ENCODE peak calls at places on chromosomes 5 and 9, in five cellular contexts. N, S, X, D and R are unnamed samples.

GRCh38 chr9:106106396-106106795 is 412.1 kb downstream of the TMEM38B start:
- DNase-seq in N (no peak), S (no peak), X (no peak), D (no peak), R (no peak)

GRCh38 chr9:32251539-32251938 is 132.9 kb upstream of the ACO1 start:
- DNase-seq in N (peak), S (peak), X (peak), D (no peak), R (peak)

GRCh38 chr5:148788636-148789035 is 37.8 kb upstream of the ADRB2 start:
- DNase-seq in N (no peak), S (no peak), X (no peak), D (no peak), R (no peak)

GRCh38 chr9:105359899-105360298 is 87.9 kb upstream of the FSD1L start:
- DNase-seq in N (no peak), S (no peak), X (no peak), D (no peak), R (no peak)

GRCh38 chr9:125399666-125400065 is 138.0 kb downstream of the GAPVD1 start:
- DNase-seq in N (no peak), S (no peak), X (no peak), D (no peak), R (no peak)

GRCh38 chr5:56166671-56167070 is 66.5 kb downstream of the ANKRD55 start:
- DNase-seq in N (no peak), S (no peak), X (no peak), D (no peak), R (no peak)

GRCh38 chr9:95055851-95056551 is 261.5 kb downstream of the FANCC start:
- DNase-seq in N (peak), S (no peak), X (no peak), D (no peak), R (peak)

GRCh38 chr9:78144663-78145377 is 91.1 kb upstream of the CEP78 start:
- DNase-seq in N (no peak), S (no peak), X (no peak), D (no peak), R (no peak)

GRCh38 chr5:144465441-144465840 is 294.8 kb downstream of the KCTD16 start:
- DNase-seq in N (no peak), S (no peak), X (no peak), D (no peak), R (no peak)

GRCh38 chr9:110911659-110912473 is 126.4 kb downstream of the LPAR1 start:
- DNase-seq in N (no peak), S (no peak), X (no peak), D (no peak), R (no peak)

GRCh38 chr9:93665566-93666278 is 89.3 kb downstream of the PHF2 start:
- DNase-seq in N (peak), S (no peak), X (peak), D (no peak), R (peak)

GRCh38 chr9:122346478-122347347 is 24.1 kb upstream of the PTGS1 start:
- DNase-seq in N (no peak), S (no peak), X (peak), D (no peak), R (no peak)

GRCh38 chr5:75616961-75617660 is 5.9 kb downstream of the ANKDD1B start:
- DNase-seq in N (peak), S (no peak), X (no peak), D (no peak), R (peak)

GRCh38 chr5:154757647-154758406 is 2.6 kb downstream of the LARP1 start:
- DNase-seq in N (no peak), S (no peak), X (no peak), D (peak), R (no peak)

GRCh38 chr9:117290306-117290705 is 124.6 kb downstream of the ASTN2 start:
- DNase-seq in N (no peak), S (no peak), X (no peak), D (no peak), R (no peak)

GRCh38 chr5:67887648-67888047 is 327.9 kb upstream of the PIK3R1 start:
- DNase-seq in N (no peak), S (no peak), X (no peak), D (no peak), R (no peak)

DNA sequence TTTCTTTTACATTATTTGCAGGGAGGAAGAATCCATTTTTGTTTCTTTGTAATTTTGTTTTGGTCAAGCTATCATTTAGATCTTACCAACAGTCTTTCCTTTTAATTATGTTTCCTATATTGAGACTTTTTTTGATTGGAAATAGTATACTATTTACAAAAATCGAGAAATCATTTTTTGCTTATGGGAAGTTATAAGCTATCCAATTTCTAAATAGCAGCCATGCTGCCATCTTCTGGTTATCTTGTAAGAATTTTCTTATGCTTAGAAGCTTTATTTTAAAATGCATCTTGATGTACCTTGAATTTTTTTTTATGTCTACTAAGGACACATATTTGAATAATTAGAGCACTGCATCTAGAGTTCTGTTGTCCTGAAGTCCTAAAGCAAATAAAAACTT is 821.2 kb downstream of the PTPRD start:
- DNase-seq in N (no peak), S (no peak), X (no peak), D (no peak), R (no peak)
- H3K27ac ChIP-seq in N (no peak), S (no peak), X (no peak), D (no peak), R (no peak)

GRCh38 chr9:130173462-130173876 is 1.3 kb downstream of the NCS1 start:
- DNase-seq in N (no peak), S (no peak), X (no peak), D (no peak), R (peak)
- H3K4me3 ChIP-seq in N (peak), S (peak), X (peak), D (no peak), R (peak)

GRCh38 chr5:122153774-122154173 is 24.4 kb downstream of the ZNF474 start:
- DNase-seq in N (no peak), S (no peak), X (no peak), D (no peak), R (no peak)

GRCh38 chr5:122152266-122152900 is 23.0 kb downstream of the ZNF474 start:
- DNase-seq in N (no peak), S (no peak), X (no peak), D (no peak), R (no peak)

GRCh38 chr5:122154910-122155309 is 25.6 kb downstream of the ZNF474 start:
- DNase-seq in N (peak), S (no peak), X (no peak), D (no peak), R (no peak)

GRCh38 chr5:122153230-122153629 is 23.9 kb downstream of the ZNF474 start:
- DNase-seq in N (no peak), S (no peak), X (no peak), D (no peak), R (no peak)

GRCh38 chr5:122154491-122154890 is 25.1 kb downstream of the ZNF474 start:
- DNase-seq in N (no peak), S (no peak), X (no peak), D (no peak), R (no peak)
- H3K27ac ChIP-seq in N (peak), S (no peak), X (no peak), D (no peak), R (no peak)

GRCh38 chr5:1443145-1443543 is 2.1 kb downstream of the SLC6A3 start:
- DNase-seq in N (peak), S (no peak), X (no peak), D (no peak), R (no peak)

GRCh38 chr5:1445313-1445894 is at the start of gene SLC6A3:
- DNase-seq in N (peak), S (no peak), X (peak), D (no peak), R (no peak)

GRCh38 chr5:1445895-1446601 is 808 bp upstream of the SLC6A3 start:
- DNase-seq in N (peak), S (no peak), X (peak), D (no peak), R (no peak)

GRCh38 chr5:1443991-1444360 is 1.3 kb downstream of the SLC6A3 start:
- DNase-seq in N (no peak), S (no peak), X (no peak), D (no peak), R (no peak)

DNA sequence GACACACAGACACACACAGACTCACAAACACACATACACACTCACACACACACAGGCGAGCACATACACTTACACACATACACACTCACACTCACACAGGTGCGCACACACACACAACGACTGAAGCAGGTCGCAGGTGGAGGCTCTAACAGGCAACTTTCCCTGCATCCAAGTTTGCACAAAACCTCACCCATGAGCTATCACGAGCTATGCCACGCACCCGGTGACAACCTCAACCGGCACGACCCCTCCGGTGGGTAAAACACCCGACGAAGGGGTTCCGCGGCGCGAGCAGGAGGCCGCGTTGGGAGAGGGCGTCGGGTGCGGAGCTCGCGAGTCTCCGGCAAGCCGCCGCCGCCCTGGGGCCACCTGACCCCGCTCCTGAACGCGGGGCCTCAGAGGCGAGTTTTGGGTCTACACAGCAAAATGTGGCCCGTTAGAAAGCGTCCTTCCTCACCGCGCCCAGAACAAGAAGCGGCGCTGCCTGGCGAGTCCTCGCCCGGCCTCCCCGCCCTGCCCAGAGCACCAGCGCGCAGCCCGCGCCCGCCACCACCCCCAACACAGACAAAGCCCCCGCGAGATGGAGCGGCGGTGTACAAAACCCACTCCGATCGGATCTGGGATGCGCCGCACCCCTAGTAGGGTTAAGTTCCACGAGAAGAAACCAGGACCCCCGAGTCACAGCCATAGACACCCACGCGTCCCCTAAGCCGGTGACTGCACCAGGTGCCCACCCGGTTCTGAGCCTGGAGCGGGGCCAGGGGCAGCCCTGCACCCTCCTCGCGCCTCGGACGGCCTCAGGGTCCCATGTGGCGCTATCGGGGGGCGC is 665 bp downstream of the SLC6A3 start:
- DNase-seq in N (peak), S (no peak), X (peak), D (no peak), R (no peak)
- H3K4me3 ChIP-seq in N (no peak), S (no peak), X (peak), D (no peak), R (no peak)

GRCh38 chr9:133118179-133118520 is 2.9 kb downstream of the RALGDS start:
- DNase-seq in N (no peak), S (no peak), X (no peak), D (no peak), R (no peak)

GRCh38 chr9:133117271-133118178 is 3.5 kb downstream of the RALGDS start:
- DNase-seq in N (no peak), S (no peak), X (peak), D (no peak), R (no peak)

GRCh38 chr9:133114886-133115603 is 6.0 kb downstream of the RALGDS start:
- DNase-seq in N (no peak), S (no peak), X (no peak), D (no peak), R (no peak)

GRCh38 chr9:133115604-133116345 is 5.3 kb downstream of the RALGDS start:
- DNase-seq in N (no peak), S (no peak), X (no peak), D (no peak), R (no peak)

GRCh38 chr9:133116346-133117231 is 4.5 kb downstream of the RALGDS start:
- DNase-seq in N (no peak), S (no peak), X (no peak), D (no peak), R (no peak)
- H3K27ac ChIP-seq in N (no peak), S (no peak), X (no peak), D (no peak), R (no peak)

DNA sequence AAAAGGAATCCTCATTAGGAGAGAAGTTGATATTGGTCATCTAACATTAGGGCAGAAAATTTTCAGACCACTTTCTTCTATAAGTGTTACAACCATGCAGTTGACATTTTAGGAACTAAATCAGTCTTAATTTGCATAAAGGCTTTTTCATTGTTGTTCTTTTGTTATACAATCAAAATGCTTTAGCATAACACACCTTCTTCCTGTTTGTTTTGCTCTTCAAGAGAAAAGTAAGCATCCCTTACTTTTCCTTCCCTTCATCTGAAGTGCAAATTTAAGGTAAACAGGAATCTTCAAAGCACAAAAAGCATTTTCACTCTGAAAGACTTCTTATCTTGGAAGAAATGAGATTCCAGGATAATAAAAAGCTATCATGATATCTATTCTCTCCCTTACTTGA is 273.6 kb downstream of the PTPRD start:
- DNase-seq in N (no peak), S (no peak), X (no peak), D (no peak), R (no peak)
- H3K4me3 ChIP-seq in N (no peak), S (no peak), X (no peak), D (no peak), R (no peak)

GRCh38 chr5:142803428-142804111 is 33.4 kb downstream of the ARHGAP26 start:
- DNase-seq in N (no peak), S (no peak), X (peak), D (no peak), R (no peak)
- H3K27ac ChIP-seq in N (no peak), S (no peak), X (peak), D (no peak), R (no peak)

DNA sequence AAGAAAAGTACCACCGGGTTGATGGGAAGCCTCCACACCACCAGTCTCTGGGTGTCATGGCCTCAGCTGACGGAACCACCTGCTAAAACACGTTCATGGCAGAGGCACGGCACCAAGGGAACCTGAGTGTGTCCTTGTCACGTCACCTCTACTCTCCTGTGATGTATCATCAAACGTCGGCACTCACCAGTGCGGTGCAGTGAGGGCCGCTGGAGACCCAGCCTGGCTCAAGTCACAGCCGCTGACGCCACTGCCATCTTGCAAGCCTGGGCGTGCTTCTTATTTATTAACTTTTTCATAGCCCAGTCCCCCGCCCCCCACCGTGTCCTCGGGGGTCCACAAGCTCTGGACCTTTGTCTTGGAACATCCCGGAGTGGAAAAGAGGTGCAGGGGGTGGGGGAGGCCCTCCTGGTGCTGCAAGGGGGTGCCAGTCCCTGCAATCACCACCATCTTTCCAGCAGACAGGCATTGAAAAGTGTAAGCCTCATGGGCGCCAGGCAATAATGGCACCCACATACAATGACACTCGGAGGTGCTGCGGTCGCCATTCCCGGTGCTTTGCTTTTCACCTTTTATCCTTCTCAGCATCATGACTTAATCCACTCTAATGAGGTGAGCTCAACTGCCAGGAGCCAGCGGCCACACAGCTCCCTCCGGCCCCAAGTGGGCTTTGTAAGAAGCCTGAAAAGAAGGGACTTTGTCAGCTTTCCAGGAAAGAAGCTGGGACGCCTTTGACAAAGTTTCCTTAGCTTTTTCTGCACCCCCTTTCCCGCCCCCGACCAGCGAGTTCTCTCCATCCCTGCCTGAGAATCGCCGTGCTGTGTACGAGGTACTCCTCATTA is 202.3 kb upstream of the IRX1 start:
- DNase-seq in N (peak), S (no peak), X (no peak), D (no peak), R (no peak)
- H3K4me3 ChIP-seq in N (no peak), S (no peak), X (no peak), D (no peak), R (no peak)

GRCh38 chr5:53878015-53878414 is 317.6 kb downstream of the NDUFS4 start:
- DNase-seq in N (no peak), S (no peak), X (no peak), D (no peak), R (no peak)

GRCh38 chr5:53884411-53884810 is 324.0 kb downstream of the NDUFS4 start:
- DNase-seq in N (no peak), S (no peak), X (no peak), D (no peak), R (peak)

GRCh38 chr5:53879708-53880356 is 319.4 kb downstream of the NDUFS4 start:
- DNase-seq in N (no peak), S (no peak), X (no peak), D (no peak), R (no peak)

GRCh38 chr5:53884844-53885243 is 324.4 kb downstream of the NDUFS4 start:
- DNase-seq in N (no peak), S (no peak), X (no peak), D (no peak), R (no peak)

DNA sequence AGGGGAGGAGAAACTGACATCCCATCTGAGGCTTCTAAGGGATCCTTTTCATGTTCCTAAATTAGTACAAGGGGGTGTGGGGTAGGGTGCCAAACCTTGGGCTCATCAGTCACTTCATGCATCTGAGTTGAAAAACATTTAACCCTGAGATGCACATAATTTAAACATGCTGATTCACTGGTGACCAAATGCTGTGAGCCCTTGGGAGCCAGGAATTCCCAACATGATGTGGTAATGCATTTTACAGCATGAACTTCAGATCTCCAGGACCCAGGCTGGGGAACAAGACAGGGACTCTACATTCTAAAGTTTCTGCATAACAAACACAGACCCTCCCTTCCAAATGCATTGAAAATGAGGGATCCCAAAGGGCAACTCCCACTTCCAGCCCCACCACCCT is 322.2 kb downstream of the NDUFS4 start:
- DNase-seq in N (no peak), S (no peak), X (no peak), D (no peak), R (no peak)
- H3K27ac ChIP-seq in N (no peak), S (no peak), X (no peak), D (no peak), R (no peak)

GRCh38 chr9:90810686-90811085 is 9.1 kb downstream of the SYK start:
- DNase-seq in N (no peak), S (no peak), X (no peak), D (no peak), R (no peak)
- H3K4me3 ChIP-seq in N (no peak), S (no peak), X (no peak), D (no peak), R (no peak)